ENCODE peak calls at places on chromosomes 6 and 20, in ten cellular contexts. X is PC-3, V is adipocyte, U is mammary epithelial cell, F is neuronal stem cell, Z is fibroblast of lung, R is HepG2, T is IMR-90, D is endothelial cell of umbilical vein, O is DND-41. C is an unnamed sample.

GRCh38 chr6:146041282-146041681 is 12.4 kb downstream of the GRM1 start:
- DNase-seq in X (peak; percentile 31), V (peak; percentile 25), U (peak; percentile 11), F (no peak), Z (peak; percentile 21), R (peak; percentile 33), T (no peak), D (peak; percentile 40), O (no peak), C (peak; percentile 36)

GRCh38 chr6:151689499-151690201 is 117.8 kb upstream of the ESR1 start:
- DNase-seq in X (peak; percentile 47), V (no peak), U (no peak), F (no peak), Z (no peak), R (no peak), T (no peak), D (no peak), O (no peak), C (peak; percentile 27)

GRCh38 chr6:112207131-112207530 is 47.2 kb downstream of the LAMA4 start:
- DNase-seq in X (peak; percentile 39), V (no peak), U (no peak), F (no peak), Z (peak; percentile 62), R (no peak), T (no peak), D (no peak), O (no peak), C (peak; percentile 46)

GRCh38 chr6:45553730-45554344 is 176.1 kb upstream of the SUPT3H start:
- DNase-seq in X (no peak), V (no peak), U (no peak), F (no peak), Z (no peak), R (no peak), T (no peak), D (no peak), O (no peak), C (no peak)

GRCh38 chr6:96235927-96236326 is 220.2 kb downstream of the FUT9 start:
- DNase-seq in X (peak; percentile 30), V (no peak), U (peak; percentile 35), F (no peak), Z (peak; percentile 97), R (no peak), T (no peak), D (no peak), O (no peak), C (no peak)

GRCh38 chr20:20360464-20360863 is 7.4 kb upstream of the INSM1 start:
- DNase-seq in X (peak; percentile 89), V (peak; percentile 85), U (peak; percentile 60), F (no peak), Z (peak; percentile 53), R (peak; percentile 67), T (peak; percentile 69), D (peak; percentile 69), O (peak; percentile 54), C (peak; percentile 78)

GRCh38 chr6:69231983-69232382 is 564.8 kb downstream of the LMBRD1 start:
- DNase-seq in X (no peak), V (no peak), U (no peak), F (no peak), Z (no peak), R (no peak), T (no peak), D (no peak), O (no peak), C (no peak)

GRCh38 chr6:12288844-12289654 is 1.1 kb upstream of the EDN1 start:
- DNase-seq in X (peak; percentile 88), V (peak; percentile 84), U (peak; percentile 69), F (peak; percentile 59), Z (peak; percentile 48), R (peak; percentile 18), T (peak; percentile 74), D (peak; percentile 91), O (peak; percentile 34), C (peak; percentile 74)

GRCh38 chr6:81491486-81492101 is 260.9 kb downstream of the TENT5A start:
- DNase-seq in X (no peak), V (peak; percentile 32), U (no peak), F (no peak), Z (no peak), R (peak; percentile 70), T (no peak), D (no peak), O (no peak), C (no peak)

GRCh38 chr20:63056236-63057132 is 49.7 kb upstream of the BHLHE23 start:
- DNase-seq in X (peak; percentile 20), V (peak; percentile 57), U (peak; percentile 40), F (peak; percentile 69), Z (peak; percentile 6), R (no peak), T (no peak), D (peak; percentile 23), O (peak; percentile 38), C (peak; percentile 59)

GRCh38 chr20:40949346-40949745 is 79.3 kb upstream of the TOP1 start:
- DNase-seq in X (no peak), V (no peak), U (peak; percentile 22), F (no peak), Z (no peak), R (no peak), T (no peak), D (no peak), O (no peak), C (no peak)

GRCh38 chr20:44057698-44058675 is 129.0 kb downstream of the JPH2 start:
- DNase-seq in X (no peak), V (peak; percentile 3), U (no peak), F (no peak), Z (peak; percentile 30), R (no peak), T (peak; percentile 44), D (no peak), O (no peak), C (peak; percentile 52)

GRCh38 chr6:5172057-5172683 is 87.0 kb downstream of the PPP1R3G start:
- DNase-seq in X (no peak), V (no peak), U (no peak), F (no peak), Z (no peak), R (no peak), T (no peak), D (no peak), O (no peak), C (no peak)

GRCh38 chr20:17226410-17227198 is at the start of gene PCSK2:
- DNase-seq in X (no peak), V (peak; percentile 78), U (peak; percentile 26), F (peak; percentile 90), Z (peak; percentile 55), R (no peak), T (peak; percentile 57), D (no peak), O (no peak), C (peak; percentile 67)

GRCh38 chr6:46796842-46797241 is 3.7 kb downstream of the MEP1A start:
- DNase-seq in X (peak; percentile 30), V (no peak), U (peak; percentile 89), F (no peak), Z (no peak), R (no peak), T (no peak), D (no peak), O (no peak), C (no peak)

GRCh38 chr6:122145246-122145645 is 254.2 kb upstream of the HSF2 start:
- DNase-seq in X (no peak), V (peak; percentile 54), U (no peak), F (no peak), Z (no peak), R (no peak), T (no peak), D (no peak), O (no peak), C (no peak)

GRCh38 chr20:8132632-8133587 is 844 bp downstream of the PLCB1 start:
- DNase-seq in X (no peak), V (peak; percentile 70), U (peak; percentile 28), F (peak; percentile 37), Z (peak; percentile 40), R (no peak), T (no peak), D (peak; percentile 41), O (peak; percentile 66), C (peak; percentile 64)

GRCh38 chr6:22098623-22099022 is 198.2 kb downstream of the PRL start:
- DNase-seq in X (no peak), V (no peak), U (peak; percentile 1), F (no peak), Z (no peak), R (no peak), T (peak; percentile 71), D (peak; percentile 67), O (no peak), C (no peak)

GRCh38 chr6:4687989-4688947 is 87.9 kb upstream of the CDYL start:
- DNase-seq in X (peak; percentile 79), V (peak; percentile 85), U (peak; percentile 82), F (no peak), Z (peak; percentile 82), R (no peak), T (peak; percentile 88), D (peak; percentile 87), O (no peak), C (peak; percentile 97)

GRCh38 chr6:164022632-164023031 is 608.1 kb downstream of the QKI start:
- DNase-seq in X (no peak), V (no peak), U (no peak), F (no peak), Z (no peak), R (no peak), T (no peak), D (no peak), O (no peak), C (no peak)

GRCh38 chr20:63062188-63063140 is 55.7 kb upstream of the BHLHE23 start:
- DNase-seq in X (no peak), V (no peak), U (no peak), F (no peak), Z (no peak), R (no peak), T (no peak), D (no peak), O (no peak), C (no peak)

GRCh38 chr6:34315780-34316179 is 67.0 kb upstream of the SMIM29 start:
- DNase-seq in X (no peak), V (no peak), U (no peak), F (no peak), Z (no peak), R (no peak), T (no peak), D (no peak), O (no peak), C (no peak)
- H3K9ac ChIP-seq in X (no peak overlapping the region), V (no peak overlapping the region), U (no peak overlapping the region), F (no peak overlapping the region), Z (no peak overlapping the region), R (no peak overlapping the region), T (no peak overlapping the region), D (no peak overlapping the region), O (no peak overlapping the region), C (no peak overlapping the region)

GRCh38 chr6:333379-334002 is 41.2 kb downstream of the DUSP22 start:
- DNase-seq in X (no peak), V (no peak), U (no peak), F (no peak), Z (no peak), R (no peak), T (peak; percentile 18), D (no peak), O (no peak), C (peak; percentile 28)
- H3K4me1 ChIP-seq in X (no peaks in the 10 kb centered on the region), V (peaks cover 10% of the 10 kb centered on the region), U (no peaks in the 10 kb centered on the region), F (no peaks in the 10 kb centered on the region), Z (peaks cover under 1% of the 10 kb centered on the region), R (peaks cover 16% of the 10 kb centered on the region), T (no peaks in the 10 kb centered on the region), D (peaks cover 13% of the 10 kb centered on the region), O (no peaks in the 10 kb centered on the region), C (peaks cover 2% of the 10 kb centered on the region)

GRCh38 chr6:2594868-2595267 is 155.9 kb downstream of the MYLK4 start:
- DNase-seq in X (no peak), V (no peak), U (peak; percentile 88), F (no peak), Z (no peak), R (no peak), T (no peak), D (no peak), O (no peak), C (no peak)
- H3K36me3 ChIP-seq in X (no peaks in the 10 kb centered on the region), V (no peaks in the 10 kb centered on the region), U (no peaks in the 10 kb centered on the region), F (no peaks in the 10 kb centered on the region), Z (no peaks in the 10 kb centered on the region), R (no peaks in the 10 kb centered on the region), T (no peaks in the 10 kb centered on the region), D (no peaks in the 10 kb centered on the region), O (no peaks in the 10 kb centered on the region), C (no peaks in the 10 kb centered on the region)

GRCh38 chr20:13425401-13425800 is 204.3 kb downstream of the ISM1 start:
- DNase-seq in X (no peak), V (no peak), U (no peak), F (no peak), Z (no peak), R (no peak), T (no peak), D (no peak), O (no peak), C (no peak)
- H3K9ac ChIP-seq in X (no peak overlapping the region), V (no peak overlapping the region), U (no peak overlapping the region), F (no peak overlapping the region), Z (no peak overlapping the region), R (no peak overlapping the region), T (no peak overlapping the region), D (no peak overlapping the region), O (no peak overlapping the region), C (no peak overlapping the region)

C was measured in GM23248.